ENCODE peak calls at places on chromosome 7, in seven cellular contexts. One of them, this sample, is unnamed.

GRCh38 chr7:95784796-95785195 is 12.4 kb downstream of the DYNC1I1 start:
- DNase-seq in pancreas: no peak
- DNase-seq in IMR-90: no peak
- DNase-seq in esophagus squamous epithelium: no peak
- DNase-seq in CD4-positive, alpha-beta T cell: no peak
- DNase-seq in adrenal gland: no peak
- DNase-seq in HCT116: no peak
- DNase-seq in this sample: no peak

GRCh38 chr7:33792547-33793105 is 112.7 kb upstream of the BMPER start:
- DNase-seq in IMR-90: no peak
- DNase-seq in pancreas: no peak
- DNase-seq in esophagus squamous epithelium: no peak
- DNase-seq in CD4-positive, alpha-beta T cell: no peak
- DNase-seq in adrenal gland: no peak
- DNase-seq in HCT116: no peak
- DNase-seq in this sample: no peak

GRCh38 chr7:128911441-128912031 is 1.0 kb upstream of the KCP start:
- DNase-seq in CD4-positive, alpha-beta T cell: no peak
- DNase-seq in HCT116: no peak
- DNase-seq in pancreas: no peak
- DNase-seq in IMR-90: no peak
- DNase-seq in esophagus squamous epithelium: no peak
- DNase-seq in adrenal gland: no peak
- DNase-seq in this sample: peak

GRCh38 chr7:75967573-75967997 is 26.8 kb downstream of the TMEM120A start:
- DNase-seq in IMR-90: peak
- DNase-seq in pancreas: no peak
- DNase-seq in HCT116: no peak
- DNase-seq in esophagus squamous epithelium: no peak
- DNase-seq in CD4-positive, alpha-beta T cell: no peak
- DNase-seq in adrenal gland: no peak
- DNase-seq in this sample: peak

GRCh38 chr7:137818036-137818435 is 28.7 kb downstream of the DGKI start:
- DNase-seq in esophagus squamous epithelium: no peak
- DNase-seq in HCT116: no peak
- DNase-seq in adrenal gland: no peak
- DNase-seq in CD4-positive, alpha-beta T cell: no peak
- DNase-seq in IMR-90: peak
- DNase-seq in pancreas: no peak
- DNase-seq in this sample: no peak

GRCh38 chr7:132232394-132232793 is 343.9 kb downstream of the PLXNA4 start:
- DNase-seq in esophagus squamous epithelium: no peak
- DNase-seq in HCT116: no peak
- DNase-seq in IMR-90: no peak
- DNase-seq in adrenal gland: no peak
- DNase-seq in pancreas: no peak
- DNase-seq in CD4-positive, alpha-beta T cell: no peak
- DNase-seq in this sample: no peak

GRCh38 chr7:139603896-139604295 is 80.4 kb downstream of the CLEC2L start:
- DNase-seq in adrenal gland: no peak
- DNase-seq in HCT116: no peak
- DNase-seq in IMR-90: no peak
- DNase-seq in esophagus squamous epithelium: no peak
- DNase-seq in pancreas: no peak
- DNase-seq in CD4-positive, alpha-beta T cell: no peak
- DNase-seq in this sample: no peak

GRCh38 chr7:44486693-44487092 is 3.8 kb downstream of the NUDCD3 start:
- DNase-seq in pancreas: no peak
- DNase-seq in HCT116: no peak
- DNase-seq in CD4-positive, alpha-beta T cell: no peak
- DNase-seq in adrenal gland: peak
- DNase-seq in esophagus squamous epithelium: no peak
- DNase-seq in IMR-90: peak
- DNase-seq in this sample: peak

GRCh38 chr7:80923211-80923612 is 4.4 kb upstream of the SEMA3C start:
- DNase-seq in IMR-90: no peak
- DNase-seq in pancreas: no peak
- DNase-seq in adrenal gland: no peak
- DNase-seq in esophagus squamous epithelium: no peak
- DNase-seq in HCT116: no peak
- DNase-seq in CD4-positive, alpha-beta T cell: no peak
- DNase-seq in this sample: no peak

GRCh38 chr7:102061981-102062390 is 224.7 kb upstream of the SH2B2 start:
- DNase-seq in HCT116: no peak
- DNase-seq in pancreas: no peak
- DNase-seq in esophagus squamous epithelium: no peak
- DNase-seq in IMR-90: peak
- DNase-seq in adrenal gland: peak
- DNase-seq in CD4-positive, alpha-beta T cell: no peak
- DNase-seq in this sample: peak

GRCh38 chr7:100968031-100968430 is 1.3 kb upstream of the MUC12 start:
- DNase-seq in esophagus squamous epithelium: no peak
- DNase-seq in pancreas: no peak
- DNase-seq in CD4-positive, alpha-beta T cell: no peak
- DNase-seq in IMR-90: no peak
- DNase-seq in HCT116: no peak
- DNase-seq in adrenal gland: no peak
- DNase-seq in this sample: no peak

GRCh38 chr7:50849991-50850390 is 67.3 kb upstream of the GRB10 start:
- DNase-seq in esophagus squamous epithelium: no peak
- DNase-seq in HCT116: no peak
- DNase-seq in CD4-positive, alpha-beta T cell: no peak
- DNase-seq in IMR-90: no peak
- DNase-seq in adrenal gland: no peak
- DNase-seq in pancreas: no peak
- DNase-seq in this sample: no peak

GRCh38 chr7:144474800-144475521 is 71.5 kb upstream of the NOBOX start:
- DNase-seq in CD4-positive, alpha-beta T cell: no peak
- DNase-seq in adrenal gland: no peak
- DNase-seq in esophagus squamous epithelium: no peak
- DNase-seq in HCT116: no peak
- DNase-seq in IMR-90: no peak
- DNase-seq in pancreas: no peak
- DNase-seq in this sample: no peak

GRCh38 chr7:56099653-56100052 is 6.6 kb downstream of the CHCHD2 start:
- DNase-seq in HCT116: no peak
- DNase-seq in IMR-90: no peak
- DNase-seq in pancreas: no peak
- DNase-seq in esophagus squamous epithelium: no peak
- DNase-seq in adrenal gland: no peak
- DNase-seq in CD4-positive, alpha-beta T cell: no peak
- DNase-seq in this sample: no peak

GRCh38 chr7:130292682-130293257 is at the start of gene CPA4:
- DNase-seq in IMR-90: peak
- DNase-seq in esophagus squamous epithelium: no peak
- DNase-seq in adrenal gland: peak
- DNase-seq in CD4-positive, alpha-beta T cell: no peak
- DNase-seq in pancreas: no peak
- DNase-seq in HCT116: peak
- DNase-seq in this sample: no peak
- H3K27ac ChIP-seq in IMR-90: peak
- H3K27ac ChIP-seq in esophagus squamous epithelium: peak
- H3K27ac ChIP-seq in adrenal gland: no peak
- H3K27ac ChIP-seq in CD4-positive, alpha-beta T cell: no peak
- H3K27ac ChIP-seq in pancreas: peak
- H3K27ac ChIP-seq in HCT116: peak
- H3K27ac ChIP-seq in this sample: no peak

DNA sequence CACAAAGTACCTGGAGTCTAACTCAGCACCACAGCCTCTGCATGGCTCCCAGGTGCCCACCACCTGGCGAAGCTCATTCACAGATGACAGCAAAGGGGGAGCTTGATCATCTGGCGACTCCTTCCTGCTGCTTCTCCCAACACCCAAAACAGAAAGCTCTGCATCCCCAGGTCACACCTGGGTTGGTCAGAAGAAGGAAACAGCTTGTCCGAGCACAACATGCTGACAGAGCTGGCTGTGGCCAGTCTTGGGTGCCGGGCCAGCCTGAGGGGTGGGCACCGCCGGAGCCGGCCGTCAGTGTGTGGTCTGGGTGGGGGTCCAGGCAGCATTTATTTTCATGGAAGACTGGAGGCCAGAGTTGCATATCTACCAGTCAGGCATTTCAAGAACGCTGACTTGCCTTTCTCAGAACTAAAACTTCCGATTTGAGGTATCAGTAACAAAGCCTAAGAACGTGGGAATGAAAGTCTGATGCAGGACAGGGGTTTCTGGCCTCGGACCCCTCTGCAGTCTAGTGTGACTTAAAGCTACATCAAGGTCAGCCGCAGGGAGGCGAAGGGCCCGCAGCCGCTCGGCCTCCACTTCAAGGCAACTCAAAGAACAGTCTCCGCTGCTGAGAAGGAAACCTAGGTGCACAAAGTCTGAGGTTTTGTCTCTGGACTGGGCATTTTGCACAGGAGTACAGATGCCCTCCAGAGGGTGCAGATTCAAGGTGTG is 109.6 kb downstream of the CYTH3 start:
- DNase-seq in HCT116: no peak
- DNase-seq in pancreas: no peak
- DNase-seq in adrenal gland: no peak
- DNase-seq in IMR-90: no peak
- DNase-seq in esophagus squamous epithelium: no peak
- DNase-seq in CD4-positive, alpha-beta T cell: no peak
- DNase-seq in this sample: no peak
- TF ChIP-seq CTCF in HCT116: no peak
- TF ChIP-seq CTCF in pancreas: no peak
- TF ChIP-seq CTCF in adrenal gland: no peak
- TF ChIP-seq CTCF in IMR-90: no peak
- TF ChIP-seq CTCF in esophagus squamous epithelium: no peak
- TF ChIP-seq CTCF in CD4-positive, alpha-beta T cell: no peak
- TF ChIP-seq CTCF in this sample: no peak

DNA sequence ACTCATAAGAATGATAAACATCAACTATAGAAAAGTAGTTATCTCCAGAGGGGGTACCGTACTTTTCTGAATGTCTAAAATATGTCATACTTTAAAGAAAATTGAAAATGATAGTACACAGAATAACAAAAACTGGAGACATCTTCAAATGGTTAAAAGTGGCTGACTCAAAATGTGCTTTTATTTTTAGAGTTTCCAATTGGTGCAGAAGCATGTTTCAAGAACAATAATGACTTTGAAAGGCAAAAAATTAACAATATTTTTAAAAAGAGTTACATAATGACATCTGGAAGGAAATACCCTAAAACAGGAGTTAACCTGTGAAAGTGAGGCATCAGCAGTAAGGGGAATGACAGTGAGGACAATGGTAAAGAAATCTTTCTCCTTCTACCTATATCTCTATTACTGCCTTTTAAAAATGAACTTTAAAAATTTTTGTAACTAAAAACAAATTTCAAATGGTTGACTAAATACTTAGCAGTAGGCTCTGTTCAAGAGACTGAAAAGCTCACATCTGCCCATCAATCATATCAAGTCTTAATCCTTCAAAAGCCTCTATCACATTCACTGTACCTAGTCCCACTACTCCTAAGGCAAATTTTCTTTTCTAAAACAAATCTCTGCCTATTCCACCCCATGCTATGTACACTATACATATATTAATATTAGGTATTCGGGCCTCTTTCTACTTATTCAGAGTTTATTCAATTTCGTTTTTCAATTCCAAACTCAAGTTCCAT is 3.0 kb downstream of the ASZ1 start:
- DNase-seq in CD4-positive, alpha-beta T cell: no peak
- DNase-seq in HCT116: no peak
- DNase-seq in adrenal gland: no peak
- DNase-seq in IMR-90: no peak
- DNase-seq in pancreas: no peak
- DNase-seq in esophagus squamous epithelium: no peak
- DNase-seq in this sample: no peak
- H3K27ac ChIP-seq in CD4-positive, alpha-beta T cell: no peak
- H3K27ac ChIP-seq in HCT116: no peak
- H3K27ac ChIP-seq in adrenal gland: no peak
- H3K27ac ChIP-seq in IMR-90: no peak
- H3K27ac ChIP-seq in pancreas: no peak
- H3K27ac ChIP-seq in esophagus squamous epithelium: no peak
- H3K27ac ChIP-seq in this sample: no peak

GRCh38 chr7:135352285-135352684 is 118.6 kb downstream of the STRA8 start:
- DNase-seq in CD4-positive, alpha-beta T cell: no peak
- DNase-seq in HCT116: no peak
- DNase-seq in adrenal gland: no peak
- DNase-seq in pancreas: no peak
- DNase-seq in IMR-90: no peak
- DNase-seq in esophagus squamous epithelium: no peak
- DNase-seq in this sample: no peak
- TF ChIP-seq CTCF in CD4-positive, alpha-beta T cell: no peak
- TF ChIP-seq CTCF in HCT116: peak
- TF ChIP-seq CTCF in adrenal gland: no peak
- TF ChIP-seq CTCF in pancreas: no peak
- TF ChIP-seq CTCF in IMR-90: no peak
- TF ChIP-seq CTCF in esophagus squamous epithelium: no peak
- TF ChIP-seq CTCF in this sample: no peak

This sample was measured in hepatocyte.